ENCODE peak calls at places on chromosomes 1 and 21, in four cellular contexts. One of them, this sample, is unnamed. For H3K4me1, the result is how much of the 10 kb centered on the place peaks cover.

GRCh38 chr1:204818998-204819397 is 51.7 kb upstream of the NFASC start:
- DNase-seq in IMR-90: no peak
- DNase-seq in hepatocyte: no peak
- DNase-seq in tibial nerve: no peak
- DNase-seq in this sample: no peak

GRCh38 chr1:176577651-176578197 is 114.7 kb downstream of the PAPPA2 start:
- DNase-seq in IMR-90: no peak
- DNase-seq in hepatocyte: no peak
- DNase-seq in tibial nerve: no peak
- DNase-seq in this sample: no peak

GRCh38 chr21:46091631-46092025 is 6.3 kb upstream of the COL6A2 start:
- DNase-seq in IMR-90: peak
- DNase-seq in hepatocyte: no peak
- DNase-seq in tibial nerve: no peak
- DNase-seq in this sample: no peak

GRCh38 chr1:201693887-201694614 is 134.9 kb upstream of the IPO9 start:
- DNase-seq in IMR-90: no peak
- DNase-seq in hepatocyte: no peak
- DNase-seq in tibial nerve: no peak
- DNase-seq in this sample: no peak

GRCh38 chr1:185463011-185463410 is 146.0 kb upstream of the IVNS1ABP start:
- DNase-seq in IMR-90: no peak
- DNase-seq in hepatocyte: peak
- DNase-seq in tibial nerve: no peak
- DNase-seq in this sample: no peak

GRCh38 chr1:5222626-5223025 is 568.2 kb downstream of the AJAP1 start:
- DNase-seq in IMR-90: no peak
- DNase-seq in hepatocyte: no peak
- DNase-seq in tibial nerve: no peak
- DNase-seq in this sample: no peak

GRCh38 chr1:80375662-80376061 is 1369.1 kb upstream of the ADGRL4 start:
- DNase-seq in IMR-90: peak
- DNase-seq in hepatocyte: no peak
- DNase-seq in tibial nerve: no peak
- DNase-seq in this sample: no peak

GRCh38 chr1:20322825-20323612 is 32.3 kb downstream of the VWA5B1 start:
- DNase-seq in IMR-90: peak
- DNase-seq in hepatocyte: no peak
- DNase-seq in tibial nerve: no peak
- DNase-seq in this sample: peak

GRCh38 chr1:64631346-64632052 is 113.4 kb upstream of the RAVER2 start:
- DNase-seq in IMR-90: no peak
- DNase-seq in hepatocyte: no peak
- DNase-seq in tibial nerve: no peak
- DNase-seq in this sample: peak

GRCh38 chr1:38608202-38608864 is 251.2 kb downstream of the RRAGC start:
- DNase-seq in IMR-90: peak
- DNase-seq in hepatocyte: peak
- DNase-seq in tibial nerve: no peak
- DNase-seq in this sample: peak

GRCh38 chr21:45988366-45989347 is 7.1 kb downstream of the COL6A1 start:
- DNase-seq in IMR-90: no peak
- DNase-seq in hepatocyte: no peak
- DNase-seq in tibial nerve: peak
- DNase-seq in this sample: no peak

GRCh38 chr1:43975249-43975961 is 645 bp downstream of the ATP6V0B start:
- DNase-seq in IMR-90: no peak
- DNase-seq in hepatocyte: peak
- DNase-seq in tibial nerve: no peak
- DNase-seq in this sample: peak

GRCh38 chr1:17611991-17612390 is 72.5 kb downstream of the ARHGEF10L start:
- DNase-seq in IMR-90: peak
- DNase-seq in hepatocyte: no peak
- DNase-seq in tibial nerve: no peak
- DNase-seq in this sample: no peak

GRCh38 chr1:94273111-94273510 is 35.7 kb upstream of the ARHGAP29 start:
- DNase-seq in IMR-90: peak
- DNase-seq in hepatocyte: no peak
- DNase-seq in tibial nerve: no peak
- DNase-seq in this sample: no peak

GRCh38 chr1:35559317-35559944 is 1.8 kb downstream of the NCDN start:
- DNase-seq in IMR-90: no peak
- DNase-seq in hepatocyte: no peak
- DNase-seq in tibial nerve: no peak
- DNase-seq in this sample: no peak

GRCh38 chr1:35560256-35561225 is 2.9 kb downstream of the NCDN start:
- DNase-seq in IMR-90: no peak
- DNase-seq in hepatocyte: no peak
- DNase-seq in tibial nerve: no peak
- DNase-seq in this sample: no peak

GRCh38 chr1:35557118-35557610 is at the start of gene KIAA0319L:
- DNase-seq in IMR-90: peak
- DNase-seq in hepatocyte: peak
- DNase-seq in tibial nerve: no peak
- DNase-seq in this sample: peak

GRCh38 chr1:35557611-35558373 is at the start of gene NCDN:
- DNase-seq in IMR-90: peak
- DNase-seq in hepatocyte: peak
- DNase-seq in tibial nerve: peak
- DNase-seq in this sample: peak

GRCh38 chr1:35558374-35559316 is 1.0 kb downstream of the NCDN start:
- DNase-seq in IMR-90: no peak
- DNase-seq in hepatocyte: peak
- DNase-seq in tibial nerve: no peak
- DNase-seq in this sample: no peak
- H3K4me1 ChIP-seq in IMR-90: under half
- H3K4me1 ChIP-seq in hepatocyte: under half
- H3K4me1 ChIP-seq in tibial nerve: under half
- H3K4me1 ChIP-seq in this sample: under half

GRCh38 chr1:155256101-155256852 is 994 bp upstream of the ENTREP3 start:
- DNase-seq in IMR-90: no peak
- DNase-seq in hepatocyte: no peak
- DNase-seq in tibial nerve: no peak
- DNase-seq in this sample: no peak

GRCh38 chr1:155255243-155256100 is at the start of gene ENTREP3:
- DNase-seq in IMR-90: peak
- DNase-seq in hepatocyte: peak
- DNase-seq in tibial nerve: peak
- DNase-seq in this sample: peak

GRCh38 chr1:155254228-155254713 is 1.0 kb downstream of the ENTREP3 start:
- DNase-seq in IMR-90: no peak
- DNase-seq in hepatocyte: no peak
- DNase-seq in tibial nerve: no peak
- DNase-seq in this sample: no peak

GRCh38 chr1:155253797-155254196 is 1.5 kb downstream of the ENTREP3 start:
- DNase-seq in IMR-90: peak
- DNase-seq in hepatocyte: no peak
- DNase-seq in tibial nerve: no peak
- DNase-seq in this sample: no peak

GRCh38 chr1:155254714-155255242 is 505 bp downstream of the ENTREP3 start:
- DNase-seq in IMR-90: no peak
- DNase-seq in hepatocyte: no peak
- DNase-seq in tibial nerve: no peak
- DNase-seq in this sample: no peak
- H3K4me1 ChIP-seq in IMR-90: under half
- H3K4me1 ChIP-seq in hepatocyte: under half
- H3K4me1 ChIP-seq in tibial nerve: under half
- H3K4me1 ChIP-seq in this sample: under half

GRCh38 chr1:47469910-47470309 is 32.1 kb downstream of the FOXD2 start:
- DNase-seq in IMR-90: no peak
- DNase-seq in hepatocyte: no peak
- DNase-seq in tibial nerve: no peak
- DNase-seq in this sample: no peak
- H3K4me1 ChIP-seq in IMR-90: under half
- H3K4me1 ChIP-seq in hepatocyte: under half
- H3K4me1 ChIP-seq in tibial nerve: under half
- H3K4me1 ChIP-seq in this sample: under half

GRCh38 chr1:160806784-160807183 is 10.8 kb downstream of the LY9 start:
- DNase-seq in IMR-90: no peak
- DNase-seq in hepatocyte: no peak
- DNase-seq in tibial nerve: no peak
- DNase-seq in this sample: no peak

GRCh38 chr1:160807242-160807641 is 11.3 kb downstream of the LY9 start:
- DNase-seq in IMR-90: no peak
- DNase-seq in hepatocyte: no peak
- DNase-seq in tibial nerve: no peak
- DNase-seq in this sample: no peak

GRCh38 chr1:160807738-160808137 is 11.8 kb downstream of the LY9 start:
- DNase-seq in IMR-90: no peak
- DNase-seq in hepatocyte: no peak
- DNase-seq in tibial nerve: no peak
- DNase-seq in this sample: no peak

GRCh38 chr1:160808289-160808688 is 12.3 kb downstream of the LY9 start:
- DNase-seq in IMR-90: no peak
- DNase-seq in hepatocyte: no peak
- DNase-seq in tibial nerve: no peak
- DNase-seq in this sample: no peak

GRCh38 chr1:160806109-160806665 is 10.2 kb downstream of the LY9 start:
- DNase-seq in IMR-90: no peak
- DNase-seq in hepatocyte: no peak
- DNase-seq in tibial nerve: no peak
- DNase-seq in this sample: no peak
- H3K4me1 ChIP-seq in IMR-90: under half
- H3K4me1 ChIP-seq in hepatocyte: under half
- H3K4me1 ChIP-seq in tibial nerve: under half
- H3K4me1 ChIP-seq in this sample: under half

DNA sequence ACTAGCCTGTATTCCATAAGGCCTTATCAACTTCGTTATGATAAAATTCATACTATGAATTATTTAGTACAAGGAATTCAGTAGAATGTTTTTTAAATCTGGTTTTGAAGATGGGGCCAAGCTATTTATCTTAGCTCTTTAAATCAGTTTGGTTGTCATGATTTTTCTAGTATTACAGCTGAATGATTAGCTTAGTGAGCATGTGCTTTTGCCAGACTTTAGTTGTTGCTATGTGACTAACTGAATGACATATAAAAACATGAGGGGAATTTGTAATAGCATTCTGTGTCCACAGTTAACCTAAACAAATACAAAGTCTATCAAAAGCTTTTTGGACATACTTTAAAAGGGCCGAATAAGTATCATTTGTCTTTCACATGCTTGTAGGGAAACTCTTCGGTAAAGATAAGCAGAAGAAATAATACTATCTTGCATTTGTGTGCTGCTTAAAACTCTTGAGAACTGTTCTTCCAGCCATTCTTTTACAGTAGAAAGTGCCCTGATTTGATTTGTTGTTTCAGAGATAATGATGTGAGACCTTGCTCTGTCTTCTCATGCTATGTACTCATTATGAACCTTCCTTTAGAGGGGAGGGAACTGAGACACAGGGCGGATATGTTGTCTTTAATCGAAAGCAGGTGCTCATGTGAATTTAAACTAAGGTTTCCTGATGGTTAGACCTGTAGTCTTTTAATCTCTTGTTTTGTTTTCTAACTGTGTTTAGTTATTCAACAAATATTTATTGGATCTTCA is 18.8 kb downstream of the NEK7 start:
- DNase-seq in IMR-90: peak
- DNase-seq in hepatocyte: no peak
- DNase-seq in tibial nerve: no peak
- DNase-seq in this sample: no peak
- H3K4me1 ChIP-seq in IMR-90: under half
- H3K4me1 ChIP-seq in hepatocyte: under half
- H3K4me1 ChIP-seq in tibial nerve: under half
- H3K4me1 ChIP-seq in this sample: under half

DNA sequence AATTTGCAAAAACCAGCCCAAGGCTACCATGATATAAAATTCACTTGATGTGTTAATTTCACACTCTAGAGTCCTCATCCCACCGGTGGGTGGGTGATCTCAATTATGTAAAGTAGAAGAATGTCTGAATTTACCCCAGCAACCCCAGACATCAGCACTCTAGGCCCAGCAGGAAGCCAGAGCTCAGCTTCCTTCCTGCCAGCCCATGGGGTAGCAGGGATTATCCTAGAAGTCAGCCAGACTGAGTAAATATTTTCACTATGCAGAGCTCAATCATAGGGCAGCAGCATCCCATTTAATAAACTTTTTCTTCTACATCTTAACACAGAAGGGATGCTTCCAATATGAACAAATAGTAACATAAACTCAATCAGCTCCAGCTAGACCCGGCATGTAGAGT is 71.0 kb downstream of the SIPA1L2 start:
- DNase-seq in IMR-90: no peak
- DNase-seq in hepatocyte: no peak
- DNase-seq in tibial nerve: no peak
- DNase-seq in this sample: no peak
- H3K4me1 ChIP-seq in IMR-90: under half
- H3K4me1 ChIP-seq in hepatocyte: half or more
- H3K4me1 ChIP-seq in tibial nerve: under half
- H3K4me1 ChIP-seq in this sample: half or more

This sample was measured in cardiac muscle cell.